ENCODE peak calls at places on chromosomes 2 and 18, in five cellular contexts. R is brain microvascular endothelial cell, W is lower leg skin, L is AG04450, J is fibroblast of villous mesenchyme. H is an unnamed sample.

GRCh38 chr2:8413589-8414135 is 268.2 kb upstream of the ID2 start:
- DNase-seq in R (no peak), W (peak; percentile 86), L (no peak), J (peak; percentile 40), H (no peak)

GRCh38 chr18:54942569-54942968 is 16.7 kb downstream of the CCDC68 start:
- DNase-seq in R (no peak), W (no peak), L (no peak), J (no peak), H (no peak)

GRCh38 chr2:57987835-57988573 is 58.6 kb upstream of the VRK2 start:
- DNase-seq in R (peak; percentile 7), W (no peak), L (no peak), J (peak; percentile 45), H (peak; percentile 6)

GRCh38 chr2:75007061-75007460 is 48.6 kb downstream of the POLE4 start:
- DNase-seq in R (no peak), W (no peak), L (no peak), J (no peak), H (no peak)

GRCh38 chr2:168705534-168706470 is 96.6 kb upstream of the NOSTRIN start:
- DNase-seq in R (no peak), W (no peak), L (no peak), J (peak; percentile 53), H (peak; percentile 46)

GRCh38 chr2:157328133-157328532 is 2.5 kb upstream of the ERMN start:
- DNase-seq in R (no peak), W (no peak), L (no peak), J (peak; percentile 36), H (peak; percentile 37)

GRCh38 chr2:105786231-105787230 is 41.8 kb downstream of the NCK2 start:
- DNase-seq in R (no peak), W (peak; percentile 84), L (no peak), J (no peak), H (no peak)

GRCh38 chr2:65232636-65233035 is 5.0 kb downstream of the ACTR2 start:
- DNase-seq in R (no peak), W (no peak), L (peak; percentile 34), J (peak; percentile 30), H (peak; percentile 45)

GRCh38 chr2:105150231-105150630 is 91.3 kb upstream of the GPR45 start:
- DNase-seq in R (no peak), W (no peak), L (no peak), J (no peak), H (no peak)

GRCh38 chr2:230430957-230431635 is 15.1 kb downstream of the SP100 start:
- DNase-seq in R (no peak), W (no peak), L (no peak), J (no peak), H (no peak)

GRCh38 chr2:194443926-194444325 is 1213.1 kb upstream of the SLC39A10 start:
- DNase-seq in R (no peak), W (no peak), L (no peak), J (no peak), H (no peak)

GRCh38 chr2:46775722-46776121 is 139.9 kb downstream of the MCFD2 start:
- DNase-seq in R (no peak), W (no peak), L (no peak), J (no peak), H (no peak)

GRCh38 chr2:136116111-136116812 is 1.7 kb downstream of the CXCR4 start:
- DNase-seq in R (no peak), W (peak; percentile 86), L (no peak), J (no peak), H (no peak)

GRCh38 chr18:51229328-51229727 is 31.8 kb upstream of the MEX3C start:
- DNase-seq in R (no peak), W (no peak), L (no peak), J (no peak), H (no peak)

GRCh38 chr18:67742954-67743353 is 226.4 kb upstream of the DSEL start:
- DNase-seq in R (no peak), W (no peak), L (no peak), J (peak; percentile 9), H (peak; percentile 18)

GRCh38 chr2:24517247-24517646 is 26.2 kb downstream of the NCOA1 start:
- DNase-seq in R (no peak), W (no peak), L (no peak), J (no peak), H (no peak)

GRCh38 chr2:101152195-101153076 is 1.3 kb upstream of the TBC1D8 start:
- DNase-seq in R (no peak), W (peak; percentile 88), L (no peak), J (peak; percentile 84), H (peak; percentile 62)
- H3K4me3 ChIP-seq in R (peak overlapping the region; percentile 68), W (no peak overlapping the region), L (no peak overlapping the region), J (peak overlapping the region; percentile 67), H (peak overlapping the region; percentile 6)

GRCh38 chr2:10139536-10139935 is 17.0 kb downstream of the RRM2 start:
- DNase-seq in R (no peak), W (no peak), L (no peak), J (no peak), H (no peak)

GRCh38 chr2:10142640-10142965 is 20.1 kb downstream of the RRM2 start:
- DNase-seq in R (no peak), W (no peak), L (no peak), J (no peak), H (no peak)

GRCh38 chr2:10137053-10137843 is 14.7 kb downstream of the RRM2 start:
- DNase-seq in R (no peak), W (no peak), L (no peak), J (no peak), H (no peak)

GRCh38 chr2:10141736-10142639 is 19.4 kb downstream of the RRM2 start:
- DNase-seq in R (no peak), W (peak; percentile 83), L (no peak), J (no peak), H (no peak)

DNA sequence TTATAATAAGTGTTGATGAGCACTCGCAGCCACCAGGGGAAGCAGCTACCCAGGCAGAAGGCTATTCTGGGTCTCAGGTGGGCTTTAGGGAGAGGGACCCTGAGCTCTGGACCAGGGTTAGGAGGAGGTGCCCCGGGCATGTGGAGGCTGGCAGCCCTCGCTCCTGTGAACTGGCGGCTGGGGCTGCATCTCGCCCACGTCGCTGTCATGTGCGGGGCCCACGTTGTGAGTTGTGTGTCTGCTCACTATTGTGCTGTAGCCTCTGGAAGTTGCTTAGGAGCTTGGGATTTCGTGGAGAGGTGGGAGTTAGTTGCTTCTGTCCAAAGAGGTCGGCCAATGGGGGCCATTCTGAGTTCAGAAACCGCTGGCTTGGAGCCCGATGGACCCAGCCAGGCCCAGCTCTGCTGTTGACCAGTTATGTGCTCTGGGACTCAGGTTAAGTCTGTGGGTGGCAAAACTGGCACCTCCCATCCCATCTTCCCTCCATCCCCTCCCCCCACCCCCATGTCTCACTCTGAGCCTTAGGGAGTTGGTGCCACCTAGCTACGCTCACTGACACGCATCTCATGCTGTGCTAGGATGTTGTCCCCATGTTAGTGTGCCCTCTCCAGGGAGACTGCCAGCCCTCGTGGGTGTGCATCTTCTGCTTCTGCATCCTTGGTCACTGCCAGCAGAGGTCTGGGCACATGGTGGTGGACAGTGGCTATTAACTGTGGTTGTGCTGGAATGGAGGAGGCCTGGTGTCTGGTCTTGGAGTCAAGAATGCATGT is 18.5 kb downstream of the RRM2 start:
- DNase-seq in R (no peak), W (no peak), L (no peak), J (no peak), H (no peak)
- TF ChIP-seq CTCF in R (peak; percentile 37), W (no peak), L (peak; percentile 18), J (no peak), H (no peak)

GRCh38 chr18:13448028-13448795 is 229.7 kb downstream of the LDLRAD4 start:
- DNase-seq in R (no peak), W (peak; percentile 81), L (no peak), J (no peak), H (no peak)

GRCh38 chr18:13446581-13447470 is 228.3 kb downstream of the LDLRAD4 start:
- DNase-seq in R (no peak), W (peak; percentile 77), L (no peak), J (no peak), H (no peak)

GRCh38 chr18:13449651-13450050 is 231.1 kb downstream of the LDLRAD4 start:
- DNase-seq in R (no peak), W (peak; percentile 36), L (no peak), J (no peak), H (no peak)

GRCh38 chr18:13446024-13446423 is 227.5 kb downstream of the LDLRAD4 start:
- DNase-seq in R (no peak), W (peak; percentile 62), L (no peak), J (no peak), H (no peak)

DNA sequence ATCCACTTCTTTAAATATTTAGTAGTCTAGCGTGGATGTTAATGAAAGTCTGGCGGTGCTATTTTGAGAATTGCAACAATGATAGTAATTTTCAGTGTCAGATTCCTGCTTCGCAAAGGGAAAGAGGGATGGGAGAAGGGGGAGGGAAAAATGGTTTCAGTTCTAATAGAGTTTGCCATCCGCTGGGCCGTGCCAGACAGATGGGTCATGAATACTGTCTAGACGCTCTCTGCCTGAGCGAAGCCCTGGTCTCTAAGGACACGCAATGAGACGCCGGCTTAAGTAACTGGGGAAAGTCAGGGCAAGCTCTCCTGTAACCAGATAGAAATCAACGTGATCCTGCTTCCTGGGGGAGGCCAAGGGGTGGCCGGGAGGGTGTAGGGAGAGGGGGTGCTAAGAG is 229.1 kb downstream of the LDLRAD4 start:
- DNase-seq in R (peak; percentile 90), W (peak; percentile 87), L (no peak), J (peak; percentile 66), H (peak; percentile 95)
- H3K4me3 ChIP-seq in R (no peak overlapping the region), W (no peak overlapping the region), L (no peak overlapping the region), J (peak overlapping the region; percentile 11), H (peak overlapping the region; percentile 18)

GRCh38 chr2:525021-525420 is 152.2 kb downstream of the TMEM18 start:
- DNase-seq in R (no peak), W (peak; percentile 32), L (no peak), J (no peak), H (no peak)

GRCh38 chr2:523698-524270 is 153.4 kb downstream of the TMEM18 start:
- DNase-seq in R (no peak), W (peak; percentile 54), L (no peak), J (no peak), H (no peak)

GRCh38 chr2:525611-526010 is 151.6 kb downstream of the TMEM18 start:
- DNase-seq in R (no peak), W (peak; percentile 18), L (no peak), J (no peak), H (no peak)

GRCh38 chr2:522776-523175 is 154.4 kb downstream of the TMEM18 start:
- DNase-seq in R (no peak), W (peak; percentile 53), L (no peak), J (no peak), H (no peak)

DNA sequence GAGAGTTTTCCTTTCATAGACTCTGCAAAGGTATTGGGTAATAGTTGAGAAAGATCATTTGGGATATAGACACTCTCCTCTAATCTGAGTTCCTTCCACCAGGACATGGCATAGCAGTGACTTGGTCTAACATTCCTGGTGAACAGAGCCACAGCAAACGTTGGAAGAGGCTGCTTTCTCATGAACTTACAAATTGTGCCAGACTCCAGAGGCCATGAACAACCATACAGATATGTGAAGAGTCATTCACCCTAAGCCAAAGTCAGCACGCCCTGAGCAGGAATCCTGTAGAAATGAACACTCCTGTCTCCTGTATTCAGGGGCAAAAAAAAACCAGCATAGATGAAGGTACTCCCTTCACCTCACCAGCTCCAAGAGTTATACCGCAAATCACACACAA is 152.8 kb downstream of the TMEM18 start:
- DNase-seq in R (peak; percentile 23), W (peak; percentile 25), L (no peak), J (no peak), H (peak; percentile 39)
- TF ChIP-seq CTCF in R (no peak), W (no peak), L (no peak), J (no peak), H (no peak)